ENCODE peak calls at places on chromosomes 6 and 20, in eight cellular contexts. G is stimulated activated CD8-positive, alpha-beta memory T cell treated with anti-CD3 and anti-CD28 coated beads, Interleukin-15, amount 100 ng/mL, for 1 hour; M is tibial artery; H is breast epithelium; Y is NCI-H774; W is activated CD8-positive, alpha-beta memory T cell treated with anti-CD3 and anti-CD28 coated beads for 4 hours; T is SW 1271; O is mucosa of gallbladder. I is an unnamed sample.

GRCh38 chr6:45661667-45662066 is 283.9 kb upstream of the SUPT3H start:
- DNase-seq in G (no peak), M (no peak), H (no peak), Y (no peak), W (no peak), T (no peak), O (no peak), I (no peak)

GRCh38 chr6:169848946-169849345 is 97.5 kb downstream of the ERMARD start:
- DNase-seq in G (no peak), M (no peak), H (peak; percentile 37), Y (no peak), W (no peak), T (no peak), O (no peak), I (no peak)

GRCh38 chr6:108876929-108877775 is 28.9 kb downstream of the ARMC2 start:
- DNase-seq in G (no peak), M (peak; percentile 92), H (no peak), Y (no peak), W (no peak), T (no peak), O (peak; percentile 39), I (no peak)

GRCh38 chr20:21089421-21089820 is 16.7 kb downstream of the LINC00237 start:
- DNase-seq in G (no peak), M (no peak), H (no peak), Y (no peak), W (no peak), T (no peak), O (no peak), I (no peak)

GRCh38 chr6:89966250-89966588 is 72.0 kb downstream of the GJA10 start:
- DNase-seq in G (no peak), M (no peak), H (no peak), Y (no peak), W (no peak), T (no peak), O (no peak), I (no peak)

GRCh38 chr20:38537176-38537575 is 43.8 kb upstream of the ADIG start:
- DNase-seq in G (no peak), M (no peak), H (no peak), Y (no peak), W (no peak), T (no peak), O (no peak), I (no peak)

GRCh38 chr6:38846844-38847243 is 131.7 kb downstream of the DNAH8 start:
- DNase-seq in G (no peak), M (no peak), H (no peak), Y (no peak), W (no peak), T (no peak), O (no peak), I (no peak)

GRCh38 chr6:40334496-40334895 is 252.7 kb downstream of the LRFN2 start:
- DNase-seq in G (no peak), M (no peak), H (no peak), Y (no peak), W (no peak), T (no peak), O (no peak), I (no peak)

GRCh38 chr20:44967207-44967807 is 995 bp downstream of the STK4 start:
- DNase-seq in G (no peak), M (no peak), H (no peak), Y (no peak), W (no peak), T (no peak), O (peak; percentile 28), I (no peak)

GRCh38 chr6:30450908-30451818 is 38.1 kb upstream of the HLA-E start:
- DNase-seq in G (peak; percentile 24), M (no peak), H (no peak), Y (no peak), W (peak; percentile 39), T (no peak), O (peak; percentile 60), I (no peak)

GRCh38 chr6:98352348-98352747 is 482.0 kb upstream of the POU3F2 start:
- DNase-seq in G (no peak), M (no peak), H (no peak), Y (no peak), W (no peak), T (no peak), O (no peak), I (no peak)

GRCh38 chr20:31667315-31668285 is 29.9 kb downstream of the COX4I2 start:
- DNase-seq in G (no peak), M (no peak), H (no peak), Y (no peak), W (no peak), T (no peak), O (no peak), I (no peak)

GRCh38 chr6:48765352-48765961 is 654.5 kb upstream of the PTCHD4 start:
- DNase-seq in G (no peak), M (no peak), H (no peak), Y (peak; percentile 44), W (no peak), T (peak; percentile 39), O (peak; percentile 28), I (peak; percentile 69)

GRCh38 chr20:32457476-32457986 is 99.4 kb downstream of the ASXL1 start:
- DNase-seq in G (no peak), M (no peak), H (no peak), Y (peak; percentile 49), W (no peak), T (peak; percentile 40), O (peak; percentile 68), I (peak; percentile 57)

GRCh38 chr6:167996424-167997199 is 859 bp upstream of the KIF25 start:
- DNase-seq in G (no peak), M (peak; percentile 56), H (no peak), Y (no peak), W (no peak), T (no peak), O (no peak), I (no peak)

GRCh38 chr20:20362774-20363435 is 5.0 kb upstream of the INSM1 start:
- DNase-seq in G (no peak), M (no peak), H (no peak), Y (peak; percentile 90), W (no peak), T (no peak), O (no peak), I (peak; percentile 98)

GRCh38 chr6:43009124-43009523 is 4.6 kb downstream of the MEA1 start:
- DNase-seq in G (no peak), M (no peak), H (no peak), Y (no peak), W (no peak), T (peak; percentile 49), O (peak; percentile 13), I (peak; percentile 69)

GRCh38 chr20:62276448-62276847 is 26.3 kb upstream of the ADRM1 start:
- DNase-seq in G (no peak), M (no peak), H (no peak), Y (no peak), W (no peak), T (no peak), O (no peak), I (no peak)

GRCh38 chr6:38364127-38364526 is 275.6 kb downstream of the BTBD9 start:
- DNase-seq in G (no peak), M (no peak), H (no peak), Y (no peak), W (no peak), T (no peak), O (no peak), I (no peak)

GRCh38 chr6:119020597-119021561 is 57.6 kb downstream of the FAM184A start:
- DNase-seq in G (no peak), M (no peak), H (no peak), Y (no peak), W (no peak), T (no peak), O (no peak), I (no peak)

GRCh38 chr20:23166563-23166962 is 80.4 kb upstream of the CD93 start:
- DNase-seq in G (no peak), M (no peak), H (no peak), Y (no peak), W (no peak), T (no peak), O (no peak), I (no peak)

GRCh38 chr6:98463038-98463437 is 371.3 kb upstream of the POU3F2 start:
- DNase-seq in G (no peak), M (no peak), H (no peak), Y (peak; percentile 53), W (no peak), T (no peak), O (no peak), I (peak; percentile 63)

GRCh38 chr6:43990627-43991619 is 136.3 kb downstream of the MRPL14 start:
- DNase-seq in G (no peak), M (peak; percentile 43), H (no peak), Y (no peak), W (no peak), T (no peak), O (peak; percentile 62), I (peak; percentile 59)

GRCh38 chr6:54283877-54284860 is 24.1 kb upstream of the TINAG start:
- DNase-seq in G (no peak), M (no peak), H (no peak), Y (no peak), W (no peak), T (no peak), O (no peak), I (no peak)

GRCh38 chr6:64838726-64839125 is 868.3 kb downstream of the EYS start:
- DNase-seq in G (no peak), M (no peak), H (no peak), Y (no peak), W (no peak), T (no peak), O (no peak), I (no peak)

GRCh38 chr20:13671500-13672288 is 33.0 kb upstream of the TASP1 start:
- DNase-seq in G (no peak), M (no peak), H (no peak), Y (no peak), W (no peak), T (no peak), O (no peak), I (no peak)

GRCh38 chr6:3195695-3196497 is 31.6 kb downstream of the TUBB2B start:
- DNase-seq in G (no peak), M (no peak), H (no peak), Y (no peak), W (no peak), T (no peak), O (no peak), I (peak; percentile 95)

GRCh38 chr20:60219984-60220540 is 261.8 kb downstream of the CDH26 start:
- DNase-seq in G (no peak), M (no peak), H (no peak), Y (no peak), W (no peak), T (no peak), O (no peak), I (no peak)

GRCh38 chr6:38209291-38209865 is 389.9 kb downstream of the ZFAND3 start:
- DNase-seq in G (no peak), M (no peak), H (no peak), Y (no peak), W (no peak), T (no peak), O (no peak), I (no peak)

GRCh38 chr6:11727995-11728961 is 50.3 kb downstream of the ADTRP start:
- DNase-seq in G (no peak), M (no peak), H (no peak), Y (no peak), W (no peak), T (no peak), O (no peak), I (no peak)

GRCh38 chr20:51447097-51447764 is 95.3 kb downstream of the NFATC2 start:
- DNase-seq in G (no peak), M (peak; percentile 86), H (peak; percentile 74), Y (no peak), W (no peak), T (peak; percentile 91), O (peak; percentile 47), I (no peak)

GRCh38 chr6:104728444-104728843 is 131.3 kb downstream of the HACE1 start:
- DNase-seq in G (no peak), M (no peak), H (no peak), Y (no peak), W (no peak), T (no peak), O (no peak), I (no peak)

GRCh38 chr20:14583413-14583812 is 246.0 kb upstream of the FLRT3 start:
- DNase-seq in G (no peak), M (no peak), H (no peak), Y (no peak), W (no peak), T (no peak), O (no peak), I (peak; percentile 11)

I was measured in SHP77.